ENCODE peak calls at places on chromosome 14, in eight cellular contexts. One of them, this sample, is unnamed.

GRCh38 chr14:56995010-56995409 is 184.7 kb upstream of the OTX2 start:
- DNase-seq in HTR-8/SVneo: no peak
- DNase-seq in upper lobe of right lung: no peak
- DNase-seq in RWPE1: no peak
- DNase-seq in mesendoderm: no peak
- DNase-seq in LHCN-M2: no peak
- DNase-seq in right atrium auricular region: no peak
- DNase-seq in NCI-H187 treated with DMSO at 0.1 percent for 48 hours: no peak
- DNase-seq in this sample: no peak

GRCh38 chr14:22427771-22428228 is 161.2 kb downstream of the DAD1 start:
- DNase-seq in LHCN-M2: peak
- DNase-seq in HTR-8/SVneo: peak
- DNase-seq in RWPE1: peak
- DNase-seq in NCI-H187 treated with DMSO at 0.1 percent for 48 hours: no peak
- DNase-seq in mesendoderm: peak
- DNase-seq in right atrium auricular region: peak
- DNase-seq in upper lobe of right lung: no peak
- DNase-seq in this sample: no peak

GRCh38 chr14:106883218-106883692 is 1356.9 kb downstream of the TMEM121 start:
- DNase-seq in HTR-8/SVneo: no peak
- DNase-seq in upper lobe of right lung: no peak
- DNase-seq in mesendoderm: peak
- DNase-seq in LHCN-M2: peak
- DNase-seq in RWPE1: no peak
- DNase-seq in right atrium auricular region: no peak
- DNase-seq in NCI-H187 treated with DMSO at 0.1 percent for 48 hours: no peak
- DNase-seq in this sample: no peak

GRCh38 chr14:101735453-101735852 is 26.1 kb upstream of the PPP2R5C start:
- DNase-seq in right atrium auricular region: no peak
- DNase-seq in HTR-8/SVneo: no peak
- DNase-seq in upper lobe of right lung: no peak
- DNase-seq in mesendoderm: no peak
- DNase-seq in LHCN-M2: no peak
- DNase-seq in RWPE1: no peak
- DNase-seq in NCI-H187 treated with DMSO at 0.1 percent for 48 hours: no peak
- DNase-seq in this sample: no peak

GRCh38 chr14:84809158-84809557 is 720.8 kb upstream of the FLRT2 start:
- DNase-seq in HTR-8/SVneo: no peak
- DNase-seq in LHCN-M2: no peak
- DNase-seq in RWPE1: no peak
- DNase-seq in upper lobe of right lung: no peak
- DNase-seq in right atrium auricular region: no peak
- DNase-seq in NCI-H187 treated with DMSO at 0.1 percent for 48 hours: no peak
- DNase-seq in mesendoderm: no peak
- DNase-seq in this sample: no peak

GRCh38 chr14:90319173-90319572 is 12.6 kb downstream of the NRDE2 start:
- DNase-seq in LHCN-M2: peak
- DNase-seq in NCI-H187 treated with DMSO at 0.1 percent for 48 hours: no peak
- DNase-seq in RWPE1: no peak
- DNase-seq in mesendoderm: no peak
- DNase-seq in HTR-8/SVneo: no peak
- DNase-seq in upper lobe of right lung: no peak
- DNase-seq in right atrium auricular region: no peak
- DNase-seq in this sample: no peak

GRCh38 chr14:90871605-90872233 is 55.5 kb upstream of the TTC7B start:
- DNase-seq in LHCN-M2: peak
- DNase-seq in mesendoderm: no peak
- DNase-seq in NCI-H187 treated with DMSO at 0.1 percent for 48 hours: no peak
- DNase-seq in upper lobe of right lung: no peak
- DNase-seq in right atrium auricular region: no peak
- DNase-seq in RWPE1: peak
- DNase-seq in HTR-8/SVneo: peak
- DNase-seq in this sample: no peak

GRCh38 chr14:33617154-33617553 is 333.7 kb downstream of the EGLN3 start:
- DNase-seq in upper lobe of right lung: no peak
- DNase-seq in NCI-H187 treated with DMSO at 0.1 percent for 48 hours: no peak
- DNase-seq in HTR-8/SVneo: peak
- DNase-seq in mesendoderm: no peak
- DNase-seq in RWPE1: peak
- DNase-seq in right atrium auricular region: no peak
- DNase-seq in LHCN-M2: peak
- DNase-seq in this sample: no peak

GRCh38 chr14:40985584-40985983 is 621.1 kb upstream of the LRFN5 start:
- DNase-seq in LHCN-M2: no peak
- DNase-seq in RWPE1: no peak
- DNase-seq in upper lobe of right lung: no peak
- DNase-seq in right atrium auricular region: no peak
- DNase-seq in NCI-H187 treated with DMSO at 0.1 percent for 48 hours: no peak
- DNase-seq in mesendoderm: no peak
- DNase-seq in HTR-8/SVneo: no peak
- DNase-seq in this sample: no peak

GRCh38 chr14:77267937-77268699 is 2.9 kb downstream of the NGB start:
- DNase-seq in right atrium auricular region: no peak
- DNase-seq in mesendoderm: no peak
- DNase-seq in HTR-8/SVneo: no peak
- DNase-seq in upper lobe of right lung: no peak
- DNase-seq in LHCN-M2: no peak
- DNase-seq in NCI-H187 treated with DMSO at 0.1 percent for 48 hours: no peak
- DNase-seq in RWPE1: no peak
- DNase-seq in this sample: no peak

GRCh38 chr14:69711065-69711464 is 55.9 kb upstream of the SRSF5 start:
- DNase-seq in upper lobe of right lung: peak
- DNase-seq in LHCN-M2: peak
- DNase-seq in RWPE1: no peak
- DNase-seq in mesendoderm: no peak
- DNase-seq in NCI-H187 treated with DMSO at 0.1 percent for 48 hours: peak
- DNase-seq in HTR-8/SVneo: no peak
- DNase-seq in right atrium auricular region: no peak
- DNase-seq in this sample: no peak

GRCh38 chr14:49160983-49161382 is 425.2 kb downstream of the RPS29 start:
- DNase-seq in RWPE1: no peak
- DNase-seq in HTR-8/SVneo: no peak
- DNase-seq in upper lobe of right lung: no peak
- DNase-seq in NCI-H187 treated with DMSO at 0.1 percent for 48 hours: no peak
- DNase-seq in mesendoderm: no peak
- DNase-seq in LHCN-M2: no peak
- DNase-seq in right atrium auricular region: no peak
- DNase-seq in this sample: no peak

GRCh38 chr14:99552572-99553216 is 51.3 kb downstream of the CCDC85C start:
- DNase-seq in NCI-H187 treated with DMSO at 0.1 percent for 48 hours: no peak
- DNase-seq in HTR-8/SVneo: no peak
- DNase-seq in right atrium auricular region: no peak
- DNase-seq in upper lobe of right lung: no peak
- DNase-seq in LHCN-M2: no peak
- DNase-seq in mesendoderm: no peak
- DNase-seq in RWPE1: no peak
- DNase-seq in this sample: no peak

GRCh38 chr14:99191663-99192621 is 80.1 kb downstream of the BCL11B start:
- DNase-seq in HTR-8/SVneo: peak
- DNase-seq in mesendoderm: no peak
- DNase-seq in LHCN-M2: no peak
- DNase-seq in right atrium auricular region: peak
- DNase-seq in RWPE1: peak
- DNase-seq in NCI-H187 treated with DMSO at 0.1 percent for 48 hours: no peak
- DNase-seq in upper lobe of right lung: no peak
- DNase-seq in this sample: no peak

GRCh38 chr14:71647086-71647784 is 285.0 kb upstream of the RGS6 start:
- DNase-seq in mesendoderm: peak
- DNase-seq in right atrium auricular region: no peak
- DNase-seq in NCI-H187 treated with DMSO at 0.1 percent for 48 hours: no peak
- DNase-seq in LHCN-M2: no peak
- DNase-seq in upper lobe of right lung: no peak
- DNase-seq in RWPE1: peak
- DNase-seq in HTR-8/SVneo: no peak
- DNase-seq in this sample: no peak

GRCh38 chr14:57492859-57493258 is 798 bp downstream of the CCDC198 start:
- DNase-seq in mesendoderm: peak
- DNase-seq in upper lobe of right lung: no peak
- DNase-seq in right atrium auricular region: no peak
- DNase-seq in NCI-H187 treated with DMSO at 0.1 percent for 48 hours: peak
- DNase-seq in RWPE1: peak
- DNase-seq in LHCN-M2: peak
- DNase-seq in HTR-8/SVneo: peak
- DNase-seq in this sample: no peak

GRCh38 chr14:77730976-77731497 is 23.1 kb downstream of the SLIRP start:
- DNase-seq in mesendoderm: no peak
- DNase-seq in RWPE1: no peak
- DNase-seq in NCI-H187 treated with DMSO at 0.1 percent for 48 hours: no peak
- DNase-seq in right atrium auricular region: no peak
- DNase-seq in upper lobe of right lung: no peak
- DNase-seq in HTR-8/SVneo: no peak
- DNase-seq in LHCN-M2: no peak
- DNase-seq in this sample: no peak

GRCh38 chr14:76289276-76289675 is 86.7 kb upstream of the ESRRB start:
- DNase-seq in mesendoderm: no peak
- DNase-seq in NCI-H187 treated with DMSO at 0.1 percent for 48 hours: no peak
- DNase-seq in HTR-8/SVneo: no peak
- DNase-seq in upper lobe of right lung: no peak
- DNase-seq in RWPE1: no peak
- DNase-seq in right atrium auricular region: peak
- DNase-seq in LHCN-M2: no peak
- DNase-seq in this sample: no peak

GRCh38 chr14:85263916-85264315 is 266.0 kb upstream of the FLRT2 start:
- DNase-seq in NCI-H187 treated with DMSO at 0.1 percent for 48 hours: no peak
- DNase-seq in LHCN-M2: no peak
- DNase-seq in upper lobe of right lung: no peak
- DNase-seq in RWPE1: no peak
- DNase-seq in mesendoderm: no peak
- DNase-seq in HTR-8/SVneo: no peak
- DNase-seq in right atrium auricular region: no peak
- DNase-seq in this sample: no peak

GRCh38 chr14:105582639-105583038 is 56.3 kb downstream of the TMEM121 start:
- DNase-seq in mesendoderm: peak
- DNase-seq in upper lobe of right lung: peak
- DNase-seq in NCI-H187 treated with DMSO at 0.1 percent for 48 hours: no peak
- DNase-seq in LHCN-M2: no peak
- DNase-seq in HTR-8/SVneo: no peak
- DNase-seq in RWPE1: no peak
- DNase-seq in right atrium auricular region: no peak
- DNase-seq in this sample: no peak